ENCODE peak calls at places on chromosomes 7 and 10, in six cellular contexts. One of them, this sample, is unnamed.

GRCh38 chr7:107170051-107170661 is 1.4 kb downstream of the HBP1 start:
- DNase-seq in IMR-90: no peak
- DNase-seq in heart left ventricle: no peak
- DNase-seq in CD4-positive, alpha-beta T cell: no peak
- DNase-seq in psoas muscle: no peak
- DNase-seq in H9: no peak
- DNase-seq in this sample: no peak

GRCh38 chr7:98119257-98119918 is 12.7 kb downstream of the LMTK2 start:
- DNase-seq in H9: no peak
- DNase-seq in CD4-positive, alpha-beta T cell: no peak
- DNase-seq in heart left ventricle: no peak
- DNase-seq in IMR-90: peak
- DNase-seq in psoas muscle: no peak
- DNase-seq in this sample: no peak

GRCh38 chr7:23074443-23075244 is 30.9 kb upstream of the KLHL7 start:
- DNase-seq in psoas muscle: no peak
- DNase-seq in CD4-positive, alpha-beta T cell: no peak
- DNase-seq in H9: no peak
- DNase-seq in IMR-90: peak
- DNase-seq in heart left ventricle: no peak
- DNase-seq in this sample: no peak

GRCh38 chr10:115095758-115096157 is 2.6 kb downstream of the ATRNL1 start:
- DNase-seq in psoas muscle: no peak
- DNase-seq in IMR-90: no peak
- DNase-seq in H9: no peak
- DNase-seq in CD4-positive, alpha-beta T cell: no peak
- DNase-seq in heart left ventricle: no peak
- DNase-seq in this sample: no peak

GRCh38 chr10:87782721-87783120 is 35.3 kb downstream of the ATAD1 start:
- DNase-seq in H9: no peak
- DNase-seq in psoas muscle: no peak
- DNase-seq in heart left ventricle: no peak
- DNase-seq in CD4-positive, alpha-beta T cell: no peak
- DNase-seq in IMR-90: no peak
- DNase-seq in this sample: no peak

GRCh38 chr7:114789942-114790341 is 132.0 kb upstream of the MDFIC start:
- DNase-seq in IMR-90: peak
- DNase-seq in psoas muscle: no peak
- DNase-seq in H9: no peak
- DNase-seq in heart left ventricle: no peak
- DNase-seq in CD4-positive, alpha-beta T cell: no peak
- DNase-seq in this sample: no peak

GRCh38 chr10:132981173-132981555 is 38.8 kb upstream of the CFAP46 start:
- DNase-seq in psoas muscle: no peak
- DNase-seq in IMR-90: no peak
- DNase-seq in CD4-positive, alpha-beta T cell: no peak
- DNase-seq in H9: no peak
- DNase-seq in heart left ventricle: no peak
- DNase-seq in this sample: no peak

GRCh38 chr10:105138287-105138854 is 497.3 kb downstream of the SORCS3 start:
- DNase-seq in heart left ventricle: peak
- DNase-seq in IMR-90: no peak
- DNase-seq in CD4-positive, alpha-beta T cell: no peak
- DNase-seq in psoas muscle: no peak
- DNase-seq in H9: no peak
- DNase-seq in this sample: no peak

GRCh38 chr10:129586897-129587443 is 119.9 kb downstream of the MGMT start:
- DNase-seq in IMR-90: peak
- DNase-seq in psoas muscle: no peak
- DNase-seq in H9: no peak
- DNase-seq in heart left ventricle: no peak
- DNase-seq in CD4-positive, alpha-beta T cell: no peak
- DNase-seq in this sample: no peak

GRCh38 chr7:142880886-142881505 is 4.5 kb downstream of the TRPV6 start:
- DNase-seq in IMR-90: peak
- DNase-seq in heart left ventricle: no peak
- DNase-seq in CD4-positive, alpha-beta T cell: peak
- DNase-seq in H9: peak
- DNase-seq in psoas muscle: no peak
- DNase-seq in this sample: no peak

GRCh38 chr10:60148266-60148840 is 241.3 kb downstream of the ANK3 start:
- DNase-seq in heart left ventricle: no peak
- DNase-seq in IMR-90: peak
- DNase-seq in CD4-positive, alpha-beta T cell: no peak
- DNase-seq in psoas muscle: no peak
- DNase-seq in H9: no peak
- DNase-seq in this sample: no peak

GRCh38 chr7:100208911-100209408 is 10.8 kb upstream of the PVRIG start:
- DNase-seq in IMR-90: no peak
- DNase-seq in psoas muscle: no peak
- DNase-seq in H9: no peak
- DNase-seq in heart left ventricle: no peak
- DNase-seq in CD4-positive, alpha-beta T cell: no peak
- DNase-seq in this sample: no peak

GRCh38 chr7:152706465-152706864 is 30.5 kb upstream of the XRCC2 start:
- DNase-seq in CD4-positive, alpha-beta T cell: no peak
- DNase-seq in psoas muscle: no peak
- DNase-seq in IMR-90: no peak
- DNase-seq in heart left ventricle: no peak
- DNase-seq in H9: no peak
- DNase-seq in this sample: no peak

GRCh38 chr7:106312099-106312871 is 27.5 kb upstream of the NAMPT start:
- DNase-seq in H9: no peak
- DNase-seq in CD4-positive, alpha-beta T cell: no peak
- DNase-seq in IMR-90: peak
- DNase-seq in psoas muscle: no peak
- DNase-seq in heart left ventricle: no peak
- DNase-seq in this sample: no peak

GRCh38 chr10:43227911-43228782 is 38.7 kb downstream of the RASGEF1A start:
- DNase-seq in IMR-90: no peak
- DNase-seq in CD4-positive, alpha-beta T cell: no peak
- DNase-seq in H9: peak
- DNase-seq in heart left ventricle: no peak
- DNase-seq in psoas muscle: peak
- DNase-seq in this sample: peak

GRCh38 chr10:43229208-43230061 is 37.4 kb downstream of the RASGEF1A start:
- DNase-seq in IMR-90: no peak
- DNase-seq in CD4-positive, alpha-beta T cell: no peak
- DNase-seq in heart left ventricle: peak
- DNase-seq in psoas muscle: peak
- DNase-seq in H9: peak
- DNase-seq in this sample: peak

GRCh38 chr10:43226851-43227845 is 39.7 kb downstream of the RASGEF1A start:
- DNase-seq in IMR-90: no peak
- DNase-seq in psoas muscle: peak
- DNase-seq in heart left ventricle: peak
- DNase-seq in H9: peak
- DNase-seq in CD4-positive, alpha-beta T cell: no peak
- DNase-seq in this sample: peak

GRCh38 chr10:43230101-43230908 is 36.6 kb downstream of the RASGEF1A start:
- DNase-seq in H9: peak
- DNase-seq in CD4-positive, alpha-beta T cell: no peak
- DNase-seq in heart left ventricle: no peak
- DNase-seq in IMR-90: no peak
- DNase-seq in psoas muscle: peak
- DNase-seq in this sample: no peak

GRCh38 chr10:43228783-43229207 is 38.1 kb downstream of the RASGEF1A start:
- DNase-seq in psoas muscle: peak
- DNase-seq in H9: no peak
- DNase-seq in heart left ventricle: no peak
- DNase-seq in IMR-90: no peak
- DNase-seq in CD4-positive, alpha-beta T cell: no peak
- DNase-seq in this sample: peak
- H3K27ac ChIP-seq in psoas muscle: no peak
- H3K27ac ChIP-seq in H9: no peak
- H3K27ac ChIP-seq in heart left ventricle: no peak
- H3K27ac ChIP-seq in IMR-90: no peak
- H3K27ac ChIP-seq in CD4-positive, alpha-beta T cell: no peak
- H3K27ac ChIP-seq in this sample: no peak

DNA sequence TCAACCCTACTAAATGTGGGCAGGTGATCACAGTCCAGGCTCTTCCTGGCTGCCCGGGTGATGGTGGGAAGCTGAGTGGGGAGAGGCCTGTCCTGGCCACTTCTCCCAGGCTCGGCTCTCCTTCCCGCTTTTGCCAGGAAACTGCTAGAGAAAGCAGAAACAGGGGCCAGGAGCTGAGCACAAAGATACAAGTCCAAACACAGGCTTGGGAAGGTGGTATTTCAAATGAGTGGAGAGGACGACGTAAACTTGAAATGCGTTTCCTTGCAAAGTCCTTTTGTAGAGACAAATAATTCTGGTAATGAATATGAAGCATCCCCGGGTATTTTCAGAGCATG is 217.9 kb upstream of the KLF14 start:
- DNase-seq in CD4-positive, alpha-beta T cell: no peak
- DNase-seq in heart left ventricle: no peak
- DNase-seq in IMR-90: no peak
- DNase-seq in psoas muscle: no peak
- DNase-seq in H9: no peak
- DNase-seq in this sample: no peak
- H3K27ac ChIP-seq in CD4-positive, alpha-beta T cell: peak
- H3K27ac ChIP-seq in heart left ventricle: no peak
- H3K27ac ChIP-seq in IMR-90: peak
- H3K27ac ChIP-seq in psoas muscle: peak
- H3K27ac ChIP-seq in H9: no peak
- H3K27ac ChIP-seq in this sample: no peak

DNA sequence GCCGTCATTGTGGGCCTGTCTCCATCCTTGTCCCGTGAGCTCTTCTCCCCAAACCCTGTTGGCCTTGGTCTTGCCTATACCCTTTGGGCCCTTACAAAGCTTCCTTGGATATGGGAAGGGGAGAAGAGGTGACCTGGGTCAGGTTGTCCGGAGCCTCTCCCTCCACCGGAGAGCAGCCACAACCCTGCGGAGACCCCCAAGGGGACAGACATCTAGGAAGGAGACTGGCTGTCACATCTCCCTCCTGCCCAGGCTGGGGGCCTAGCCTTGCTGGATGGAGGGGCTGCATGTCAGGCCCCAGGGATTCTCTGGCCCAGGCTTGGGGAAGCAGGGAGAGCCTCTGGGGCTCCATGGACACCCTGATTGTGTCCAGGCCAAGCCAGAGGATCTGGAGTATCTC is 11.8 kb downstream of the NACAD start:
- DNase-seq in heart left ventricle: peak
- DNase-seq in H9: no peak
- DNase-seq in psoas muscle: no peak
- DNase-seq in IMR-90: no peak
- DNase-seq in CD4-positive, alpha-beta T cell: no peak
- DNase-seq in this sample: no peak
- H3K27ac ChIP-seq in heart left ventricle: no peak
- H3K27ac ChIP-seq in H9: no peak
- H3K27ac ChIP-seq in psoas muscle: no peak
- H3K27ac ChIP-seq in IMR-90: no peak
- H3K27ac ChIP-seq in CD4-positive, alpha-beta T cell: no peak
- H3K27ac ChIP-seq in this sample: no peak

GRCh38 chr7:140263277-140263676 is 86.5 kb upstream of the KDM7A start:
- DNase-seq in psoas muscle: no peak
- DNase-seq in CD4-positive, alpha-beta T cell: peak
- DNase-seq in heart left ventricle: no peak
- DNase-seq in H9: no peak
- DNase-seq in IMR-90: no peak
- DNase-seq in this sample: no peak
- H3K27ac ChIP-seq in psoas muscle: no peak
- H3K27ac ChIP-seq in CD4-positive, alpha-beta T cell: no peak
- H3K27ac ChIP-seq in heart left ventricle: no peak
- H3K27ac ChIP-seq in H9: no peak
- H3K27ac ChIP-seq in IMR-90: no peak
- H3K27ac ChIP-seq in this sample: no peak

GRCh38 chr7:63925262-63925625 is 73.4 kb upstream of the ZNF722 start:
- DNase-seq in psoas muscle: no peak
- DNase-seq in heart left ventricle: no peak
- DNase-seq in IMR-90: no peak
- DNase-seq in H9: no peak
- DNase-seq in CD4-positive, alpha-beta T cell: no peak
- DNase-seq in this sample: no peak
- H3K27ac ChIP-seq in psoas muscle: peak
- H3K27ac ChIP-seq in heart left ventricle: peak
- H3K27ac ChIP-seq in IMR-90: no peak
- H3K27ac ChIP-seq in H9: no peak
- H3K27ac ChIP-seq in CD4-positive, alpha-beta T cell: no peak
- H3K27ac ChIP-seq in this sample: peak

GRCh38 chr10:99432047-99432446 is 1.6 kb upstream of the GOT1 start:
- DNase-seq in heart left ventricle: no peak
- DNase-seq in CD4-positive, alpha-beta T cell: no peak
- DNase-seq in IMR-90: no peak
- DNase-seq in H9: no peak
- DNase-seq in psoas muscle: no peak
- DNase-seq in this sample: no peak
- H3K27ac ChIP-seq in heart left ventricle: peak
- H3K27ac ChIP-seq in CD4-positive, alpha-beta T cell: no peak
- H3K27ac ChIP-seq in IMR-90: no peak
- H3K27ac ChIP-seq in H9: no peak
- H3K27ac ChIP-seq in psoas muscle: peak
- H3K27ac ChIP-seq in this sample: no peak

GRCh38 chr10:88926484-88927249 is 25.9 kb downstream of the ACTA2 start:
- DNase-seq in heart left ventricle: no peak
- DNase-seq in IMR-90: peak
- DNase-seq in H9: no peak
- DNase-seq in psoas muscle: no peak
- DNase-seq in CD4-positive, alpha-beta T cell: no peak
- DNase-seq in this sample: no peak
- H3K27ac ChIP-seq in heart left ventricle: peak
- H3K27ac ChIP-seq in IMR-90: peak
- H3K27ac ChIP-seq in H9: no peak
- H3K27ac ChIP-seq in psoas muscle: peak
- H3K27ac ChIP-seq in CD4-positive, alpha-beta T cell: no peak
- H3K27ac ChIP-seq in this sample: peak